ENCODE peak calls at places on chromosomes 11 and 22, in nine cellular contexts. P, O, N, V, K, C, I, G and T are unnamed samples.

GRCh38 chr22:49699928-49700498 is 127.7 kb downstream of the BRD1 start:
- DNase-seq in P (no peak), O (peak), N (no peak), V (no peak), K (no peak), C (no peak), I (no peak), G (no peak), T (no peak)

GRCh38 chr22:50227588-50228215 is 17.1 kb downstream of the TUBGCP6 start:
- DNase-seq in P (no peak), O (no peak), N (no peak), V (no peak), K (no peak), C (no peak), I (no peak), G (no peak), T (no peak)

GRCh38 chr11:31521497-31522150 is 12.1 kb downstream of the ELP4 start:
- DNase-seq in P (no peak), O (no peak), N (no peak), V (no peak), K (no peak), C (no peak), I (no peak), G (no peak), T (no peak)

GRCh38 chr11:102017029-102017428 is 30.2 kb upstream of the CFAP300 start:
- DNase-seq in P (no peak), O (no peak), N (no peak), V (no peak), K (no peak), C (no peak), I (no peak), G (no peak), T (no peak)

GRCh38 chr11:64804346-64805210 is 1.6 kb upstream of the MAP4K2 start:
- DNase-seq in P (no peak), O (no peak), N (no peak), V (no peak), K (peak), C (no peak), I (no peak), G (no peak), T (no peak)

GRCh38 chr11:58024601-58025091 is 965 bp downstream of the OR9Q1 start:
- DNase-seq in P (no peak), O (no peak), N (peak), V (no peak), K (no peak), C (no peak), I (no peak), G (peak), T (peak)

GRCh38 chr11:23123766-23124165 is 263.5 kb upstream of the CCDC179 start:
- DNase-seq in P (no peak), O (no peak), N (no peak), V (no peak), K (no peak), C (peak), I (no peak), G (peak), T (no peak)

GRCh38 chr11:84714316-84714780 is 912.8 kb downstream of the DLG2 start:
- DNase-seq in P (no peak), O (no peak), N (no peak), V (peak), K (peak), C (peak), I (peak), G (peak), T (peak)

GRCh38 chr22:47213571-47214230 is 451.3 kb downstream of the TBC1D22A start:
- DNase-seq in P (no peak), O (no peak), N (no peak), V (no peak), K (peak), C (no peak), I (no peak), G (no peak), T (no peak)

GRCh38 chr22:38220653-38221386 is 19.0 kb downstream of the MAFF start:
- DNase-seq in P (no peak), O (no peak), N (no peak), V (no peak), K (no peak), C (no peak), I (no peak), G (no peak), T (no peak)

GRCh38 chr22:21919526-21920307 is 32.9 kb downstream of the PPM1F start:
- DNase-seq in P (no peak), O (no peak), N (no peak), V (no peak), K (no peak), C (no peak), I (no peak), G (no peak), T (no peak)

GRCh38 chr11:1967641-1968225 is 20.6 kb downstream of the MRPL23 start:
- DNase-seq in P (no peak), O (no peak), N (no peak), V (no peak), K (no peak), C (no peak), I (no peak), G (no peak), T (peak)

GRCh38 chr11:102600666-102601065 is 24.5 kb downstream of the MMP20 start:
- DNase-seq in P (no peak), O (no peak), N (no peak), V (no peak), K (no peak), C (no peak), I (no peak), G (no peak), T (no peak)

GRCh38 chr22:19527321-19527721 is 3.1 kb upstream of the CLDN5 start:
- DNase-seq in P (no peak), O (no peak), N (no peak), V (no peak), K (no peak), C (no peak), I (no peak), G (no peak), T (no peak)

GRCh38 chr11:14190992-14191773 is 167.8 kb downstream of the RRAS2 start:
- DNase-seq in P (peak), O (no peak), N (no peak), V (no peak), K (no peak), C (no peak), I (no peak), G (peak), T (no peak)

GRCh38 chr11:37571248-37571647 is 973.2 kb upstream of the RAG2 start:
- DNase-seq in P (no peak), O (no peak), N (no peak), V (no peak), K (no peak), C (no peak), I (no peak), G (no peak), T (no peak)

GRCh38 chr11:104700609-104701008 is 197.7 kb downstream of the CASP12 start:
- DNase-seq in P (no peak), O (no peak), N (no peak), V (peak), K (no peak), C (peak), I (no peak), G (peak), T (no peak)

GRCh38 chr11:128195057-128195751 is 392.2 kb downstream of the ETS1 start:
- DNase-seq in P (no peak), O (no peak), N (no peak), V (peak), K (peak), C (no peak), I (no peak), G (no peak), T (no peak)

GRCh38 chr11:33067294-33067693 is 27.9 kb downstream of the TCP11L1 start:
- DNase-seq in P (no peak), O (no peak), N (no peak), V (no peak), K (no peak), C (no peak), I (no peak), G (no peak), T (no peak)

GRCh38 chr11:18706330-18707243 is 8.0 kb downstream of the TMEM86A start:
- DNase-seq in P (no peak), O (no peak), N (peak), V (no peak), K (no peak), C (no peak), I (no peak), G (peak), T (peak)

GRCh38 chr11:124676386-124676785 is 2.7 kb downstream of the SPA17 start:
- DNase-seq in P (no peak), O (peak), N (peak), V (no peak), K (no peak), C (no peak), I (no peak), G (peak), T (no peak)

GRCh38 chr11:65487467-65488272 is 11.2 kb upstream of the MALAT1 start:
- DNase-seq in P (peak), O (peak), N (peak), V (peak), K (peak), C (peak), I (peak), G (peak), T (peak)

GRCh38 chr22:19877626-19878339 is 23.1 kb upstream of the GNB1L start:
- DNase-seq in P (no peak), O (peak), N (peak), V (no peak), K (no peak), C (no peak), I (no peak), G (peak), T (no peak)

GRCh38 chr22:37300551-37301017 is 18.3 kb downstream of the CYTH4 start:
- DNase-seq in P (no peak), O (no peak), N (no peak), V (peak), K (no peak), C (no peak), I (no peak), G (no peak), T (no peak)

GRCh38 chr11:2458321-2458720 is 13.5 kb downstream of the KCNQ1 start:
- DNase-seq in P (no peak), O (no peak), N (no peak), V (no peak), K (no peak), C (no peak), I (no peak), G (no peak), T (no peak)

GRCh38 chr11:66443602-66444001 is 5.0 kb upstream of the MRPL11 start:
- DNase-seq in P (no peak), O (no peak), N (no peak), V (peak), K (no peak), C (no peak), I (peak), G (peak), T (no peak)

GRCh38 chr11:122095950-122096942 is 19.8 kb downstream of the BLID start:
- DNase-seq in P (no peak), O (no peak), N (no peak), V (no peak), K (no peak), C (no peak), I (peak), G (peak), T (peak)

GRCh38 chr22:39624501-39624821 is 53.9 kb downstream of the CACNA1I start:
- DNase-seq in P (no peak), O (no peak), N (no peak), V (no peak), K (no peak), C (peak), I (no peak), G (no peak), T (no peak)

GRCh38 chr11:125338435-125338834 is 157.6 kb downstream of the FEZ1 start:
- DNase-seq in P (no peak), O (no peak), N (no peak), V (no peak), K (no peak), C (no peak), I (no peak), G (no peak), T (no peak)

GRCh38 chr22:28203286-28203685 is 284.2 kb upstream of the PITPNB start:
- DNase-seq in P (no peak), O (no peak), N (no peak), V (no peak), K (no peak), C (no peak), I (no peak), G (no peak), T (no peak)